ENCODE peak calls at places on chromosomes 3 and 15, in nine cellular contexts. T is AG04449; P is frontal cortex; I is H9; Z is naive thymus-derived CD4-positive, alpha-beta T cell; J is fibroblast of pulmonary artery; R is choroid plexus epithelial cell; X is T-cell; L is NAMALWA. F is an unnamed sample.

GRCh38 chr3:43294975-43295374 is 8.6 kb downstream of the SNRK start:
- DNase-seq in T (no peak), P (no peak), I (no peak), Z (no peak), J (no peak), R (no peak), X (no peak), L (no peak), F (no peak)

GRCh38 chr3:142031575-142031974 is 117.8 kb downstream of the TFDP2 start:
- DNase-seq in T (no peak), P (no peak), I (no peak), Z (no peak), J (no peak), R (no peak), X (no peak), L (no peak), F (no peak)

GRCh38 chr15:50280271-50280670 is 14.7 kb upstream of the HDC start:
- DNase-seq in T (no peak), P (no peak), I (no peak), Z (no peak), J (no peak), R (no peak), X (no peak), L (no peak), F (no peak)

GRCh38 chr3:133872161-133872560 is 23.5 kb downstream of the RAB6B start:
- DNase-seq in T (no peak), P (no peak), I (no peak), Z (no peak), J (no peak), R (no peak), X (no peak), L (no peak), F (no peak)

GRCh38 chr3:169750665-169751064 is 14.2 kb downstream of the TERC start:
- DNase-seq in T (no peak), P (no peak), I (no peak), Z (no peak), J (no peak), R (no peak), X (no peak), L (no peak), F (no peak)

GRCh38 chr3:58994746-58995330 is 55.0 kb downstream of the CFAP20DC start:
- DNase-seq in T (no peak), P (peak), I (peak), Z (peak), J (peak), R (peak), X (peak), L (peak), F (peak)

GRCh38 chr3:194431553-194431952 is 32.5 kb upstream of the GP5 start:
- DNase-seq in T (no peak), P (no peak), I (no peak), Z (no peak), J (no peak), R (no peak), X (no peak), L (no peak), F (no peak)

GRCh38 chr3:42493798-42494151 is 8.7 kb upstream of the VIPR1 start:
- DNase-seq in T (no peak), P (no peak), I (peak), Z (no peak), J (no peak), R (no peak), X (no peak), L (no peak), F (no peak)

GRCh38 chr3:115487972-115488371 is 135.3 kb upstream of the GAP43 start:
- DNase-seq in T (no peak), P (no peak), I (no peak), Z (no peak), J (no peak), R (no peak), X (no peak), L (no peak), F (no peak)

GRCh38 chr3:194197981-194198695 is 62.2 kb downstream of the HES1 start:
- DNase-seq in T (no peak), P (no peak), I (no peak), Z (no peak), J (no peak), R (no peak), X (no peak), L (no peak), F (no peak)

GRCh38 chr3:24428470-24428869 is 66.2 kb downstream of the THRB start:
- DNase-seq in T (no peak), P (no peak), I (no peak), Z (no peak), J (no peak), R (no peak), X (no peak), L (no peak), F (no peak)

GRCh38 chr15:76340198-76340801 is 3.7 kb downstream of the ISL2 start:
- DNase-seq in T (no peak), P (peak), I (peak), Z (peak), J (peak), R (no peak), X (peak), L (no peak), F (peak)

GRCh38 chr15:69253156-69253555 is 45.6 kb upstream of the PAQR5 start:
- DNase-seq in T (peak), P (no peak), I (no peak), Z (no peak), J (peak), R (peak), X (no peak), L (no peak), F (peak)

GRCh38 chr15:74027688-74028087 is 33.2 kb downstream of the PML start:
- DNase-seq in T (no peak), P (no peak), I (no peak), Z (no peak), J (no peak), R (no peak), X (no peak), L (no peak), F (no peak)

GRCh38 chr15:100725121-100726069 is 123.0 kb downstream of the ASB7 start:
- DNase-seq in T (peak), P (no peak), I (peak), Z (no peak), J (peak), R (peak), X (no peak), L (no peak), F (peak)

GRCh38 chr15:100201376-100202280 is 140.1 kb downstream of the ADAMTS17 start:
- DNase-seq in T (no peak), P (no peak), I (no peak), Z (peak), J (no peak), R (no peak), X (peak), L (peak), F (no peak)

GRCh38 chr15:71411538-71412482 is 296.5 kb downstream of the THSD4 start:
- DNase-seq in T (peak), P (no peak), I (no peak), Z (no peak), J (peak), R (no peak), X (no peak), L (no peak), F (no peak)

GRCh38 chr3:29789686-29790085 is 508.8 kb downstream of the RBMS3 start:
- DNase-seq in T (no peak), P (no peak), I (no peak), Z (no peak), J (no peak), R (no peak), X (no peak), L (no peak), F (no peak)

GRCh38 chr3:145698252-145698651 is 462.7 kb downstream of the PLOD2 start:
- DNase-seq in T (no peak), P (no peak), I (no peak), Z (no peak), J (peak), R (peak), X (no peak), L (no peak), F (no peak)

GRCh38 chr15:39558421-39558820 is 22.5 kb upstream of the THBS1 start:
- DNase-seq in T (no peak), P (no peak), I (no peak), Z (no peak), J (no peak), R (no peak), X (no peak), L (no peak), F (no peak)

GRCh38 chr3:111072016-111072891 is 638 bp downstream of the NECTIN3 start:
- DNase-seq in T (no peak), P (no peak), I (peak), Z (peak), J (peak), R (peak), X (peak), L (no peak), F (peak)

GRCh38 chr15:101267320-101268104 is 9.8 kb downstream of the SELENOS start:
- DNase-seq in T (peak), P (peak), I (peak), Z (no peak), J (peak), R (peak), X (no peak), L (no peak), F (peak)

GRCh38 chr15:100112636-100113305 is 229.0 kb downstream of the ADAMTS17 start:
- DNase-seq in T (no peak), P (no peak), I (no peak), Z (no peak), J (no peak), R (no peak), X (no peak), L (no peak), F (no peak)

GRCh38 chr15:100572362-100572983 is 29.5 kb downstream of the LINS1 start:
- DNase-seq in T (no peak), P (no peak), I (no peak), Z (peak), J (peak), R (peak), X (no peak), L (peak), F (peak)

GRCh38 chr3:146770881-146771280 is 165.7 kb upstream of the PLSCR5 start:
- DNase-seq in T (no peak), P (no peak), I (no peak), Z (no peak), J (no peak), R (no peak), X (no peak), L (no peak), F (peak)